ENCODE peak calls at places on chromosomes 16 and 17, in eight cellular contexts. One of them, this sample, is unnamed.
A peak's percentile ranks its signal among the peaks of the same experiment; 100 is the strongest.

GRCh38 chr16:79607587-79607986 is 7.0 kb upstream of the MAF start:
- DNase-seq in fibroblast of lung: peak; percentile 76
- DNase-seq in stimulated activated CD4-positive, alpha-beta T cell treated with anti-CD3 and anti-CD28 coated beads, TNF-alpha, amount 100 ng/mL, for 24 hours: no peak
- DNase-seq in activated gamma-delta T cell treated with Interleukin-2 at 50 U/mL for 16 hours: no peak
- DNase-seq in Panc1: no peak
- DNase-seq in prostate gland: no peak
- DNase-seq in activated T-cell treated with anti-CD3 and anti-CD28 coated beads, Interleukin-2, amount 50 U/mL, for 1 hour: no peak
- DNase-seq in substantia nigra: no peak
- DNase-seq in this sample: no peak

GRCh38 chr16:71421911-71422310 is 19.9 kb downstream of the TLE7 start:
- DNase-seq in fibroblast of lung: no peak
- DNase-seq in stimulated activated CD4-positive, alpha-beta T cell treated with anti-CD3 and anti-CD28 coated beads, TNF-alpha, amount 100 ng/mL, for 24 hours: no peak
- DNase-seq in activated gamma-delta T cell treated with Interleukin-2 at 50 U/mL for 16 hours: no peak
- DNase-seq in Panc1: no peak
- DNase-seq in prostate gland: no peak
- DNase-seq in activated T-cell treated with anti-CD3 and anti-CD28 coated beads, Interleukin-2, amount 50 U/mL, for 1 hour: no peak
- DNase-seq in substantia nigra: no peak
- DNase-seq in this sample: peak; percentile 55

GRCh38 chr16:31501226-31501965 is 6.8 kb downstream of the RUSF1 start:
- DNase-seq in fibroblast of lung: no peak
- DNase-seq in stimulated activated CD4-positive, alpha-beta T cell treated with anti-CD3 and anti-CD28 coated beads, TNF-alpha, amount 100 ng/mL, for 24 hours: no peak
- DNase-seq in activated gamma-delta T cell treated with Interleukin-2 at 50 U/mL for 16 hours: no peak
- DNase-seq in Panc1: no peak
- DNase-seq in prostate gland: no peak
- DNase-seq in activated T-cell treated with anti-CD3 and anti-CD28 coated beads, Interleukin-2, amount 50 U/mL, for 1 hour: no peak
- DNase-seq in substantia nigra: no peak
- DNase-seq in this sample: no peak

GRCh38 chr17:48840441-48840840 is 9.6 kb downstream of the CALCOCO2 start:
- DNase-seq in fibroblast of lung: no peak
- DNase-seq in stimulated activated CD4-positive, alpha-beta T cell treated with anti-CD3 and anti-CD28 coated beads, TNF-alpha, amount 100 ng/mL, for 24 hours: no peak
- DNase-seq in activated gamma-delta T cell treated with Interleukin-2 at 50 U/mL for 16 hours: no peak
- DNase-seq in Panc1: no peak
- DNase-seq in prostate gland: no peak
- DNase-seq in activated T-cell treated with anti-CD3 and anti-CD28 coated beads, Interleukin-2, amount 50 U/mL, for 1 hour: no peak
- DNase-seq in substantia nigra: no peak
- DNase-seq in this sample: no peak

GRCh38 chr17:72567774-72568173 is 447.0 kb downstream of the SOX9 start:
- DNase-seq in fibroblast of lung: no peak
- DNase-seq in stimulated activated CD4-positive, alpha-beta T cell treated with anti-CD3 and anti-CD28 coated beads, TNF-alpha, amount 100 ng/mL, for 24 hours: no peak
- DNase-seq in activated gamma-delta T cell treated with Interleukin-2 at 50 U/mL for 16 hours: no peak
- DNase-seq in Panc1: no peak
- DNase-seq in prostate gland: no peak
- DNase-seq in activated T-cell treated with anti-CD3 and anti-CD28 coated beads, Interleukin-2, amount 50 U/mL, for 1 hour: no peak
- DNase-seq in substantia nigra: no peak
- DNase-seq in this sample: no peak

GRCh38 chr16:4111748-4112696 is 4.2 kb downstream of the ADCY9 start:
- DNase-seq in fibroblast of lung: no peak
- DNase-seq in stimulated activated CD4-positive, alpha-beta T cell treated with anti-CD3 and anti-CD28 coated beads, TNF-alpha, amount 100 ng/mL, for 24 hours: no peak
- DNase-seq in activated gamma-delta T cell treated with Interleukin-2 at 50 U/mL for 16 hours: no peak
- DNase-seq in Panc1: no peak
- DNase-seq in prostate gland: no peak
- DNase-seq in activated T-cell treated with anti-CD3 and anti-CD28 coated beads, Interleukin-2, amount 50 U/mL, for 1 hour: no peak
- DNase-seq in substantia nigra: no peak
- DNase-seq in this sample: no peak

GRCh38 chr17:78294776-78295175 is 63.3 kb downstream of the TMEM235 start:
- DNase-seq in fibroblast of lung: peak; percentile 21
- DNase-seq in stimulated activated CD4-positive, alpha-beta T cell treated with anti-CD3 and anti-CD28 coated beads, TNF-alpha, amount 100 ng/mL, for 24 hours: no peak
- DNase-seq in activated gamma-delta T cell treated with Interleukin-2 at 50 U/mL for 16 hours: no peak
- DNase-seq in Panc1: no peak
- DNase-seq in prostate gland: no peak
- DNase-seq in activated T-cell treated with anti-CD3 and anti-CD28 coated beads, Interleukin-2, amount 50 U/mL, for 1 hour: no peak
- DNase-seq in substantia nigra: no peak
- DNase-seq in this sample: no peak

GRCh38 chr17:70074991-70075390 is at the start of gene KCNJ16:
- DNase-seq in fibroblast of lung: no peak
- DNase-seq in stimulated activated CD4-positive, alpha-beta T cell treated with anti-CD3 and anti-CD28 coated beads, TNF-alpha, amount 100 ng/mL, for 24 hours: no peak
- DNase-seq in activated gamma-delta T cell treated with Interleukin-2 at 50 U/mL for 16 hours: no peak
- DNase-seq in Panc1: no peak
- DNase-seq in prostate gland: no peak
- DNase-seq in activated T-cell treated with anti-CD3 and anti-CD28 coated beads, Interleukin-2, amount 50 U/mL, for 1 hour: no peak
- DNase-seq in substantia nigra: no peak
- DNase-seq in this sample: peak; percentile 75

GRCh38 chr16:83027973-83028372 is 401.2 kb downstream of the CDH13 start:
- DNase-seq in fibroblast of lung: no peak
- DNase-seq in stimulated activated CD4-positive, alpha-beta T cell treated with anti-CD3 and anti-CD28 coated beads, TNF-alpha, amount 100 ng/mL, for 24 hours: no peak
- DNase-seq in activated gamma-delta T cell treated with Interleukin-2 at 50 U/mL for 16 hours: no peak
- DNase-seq in Panc1: no peak
- DNase-seq in prostate gland: no peak
- DNase-seq in activated T-cell treated with anti-CD3 and anti-CD28 coated beads, Interleukin-2, amount 50 U/mL, for 1 hour: no peak
- DNase-seq in substantia nigra: no peak
- DNase-seq in this sample: no peak

GRCh38 chr16:19542138-19542821 is 13.2 kb upstream of the VPS35L start:
- DNase-seq in fibroblast of lung: no peak
- DNase-seq in stimulated activated CD4-positive, alpha-beta T cell treated with anti-CD3 and anti-CD28 coated beads, TNF-alpha, amount 100 ng/mL, for 24 hours: no peak
- DNase-seq in activated gamma-delta T cell treated with Interleukin-2 at 50 U/mL for 16 hours: no peak
- DNase-seq in Panc1: no peak
- DNase-seq in prostate gland: no peak
- DNase-seq in activated T-cell treated with anti-CD3 and anti-CD28 coated beads, Interleukin-2, amount 50 U/mL, for 1 hour: no peak
- DNase-seq in substantia nigra: no peak
- DNase-seq in this sample: no peak

GRCh38 chr16:11141409-11142260 is 114.4 kb downstream of the SOCS1 start:
- DNase-seq in fibroblast of lung: no peak
- DNase-seq in stimulated activated CD4-positive, alpha-beta T cell treated with anti-CD3 and anti-CD28 coated beads, TNF-alpha, amount 100 ng/mL, for 24 hours: no peak
- DNase-seq in activated gamma-delta T cell treated with Interleukin-2 at 50 U/mL for 16 hours: no peak
- DNase-seq in Panc1: no peak
- DNase-seq in prostate gland: no peak
- DNase-seq in activated T-cell treated with anti-CD3 and anti-CD28 coated beads, Interleukin-2, amount 50 U/mL, for 1 hour: no peak
- DNase-seq in substantia nigra: no peak
- DNase-seq in this sample: no peak

GRCh38 chr16:70395345-70395901 is 43.5 kb downstream of the ST3GAL2 start:
- DNase-seq in fibroblast of lung: peak; percentile 42
- DNase-seq in stimulated activated CD4-positive, alpha-beta T cell treated with anti-CD3 and anti-CD28 coated beads, TNF-alpha, amount 100 ng/mL, for 24 hours: peak; percentile 44
- DNase-seq in activated gamma-delta T cell treated with Interleukin-2 at 50 U/mL for 16 hours: peak; percentile 51
- DNase-seq in Panc1: no peak
- DNase-seq in prostate gland: peak; percentile 19
- DNase-seq in activated T-cell treated with anti-CD3 and anti-CD28 coated beads, Interleukin-2, amount 50 U/mL, for 1 hour: peak; percentile 65
- DNase-seq in substantia nigra: peak; percentile 40
- DNase-seq in this sample: peak; percentile 92

GRCh38 chr17:80025140-80025539 is 10.5 kb downstream of the TBC1D16 start:
- DNase-seq in fibroblast of lung: no peak
- DNase-seq in stimulated activated CD4-positive, alpha-beta T cell treated with anti-CD3 and anti-CD28 coated beads, TNF-alpha, amount 100 ng/mL, for 24 hours: no peak
- DNase-seq in activated gamma-delta T cell treated with Interleukin-2 at 50 U/mL for 16 hours: no peak
- DNase-seq in Panc1: no peak
- DNase-seq in prostate gland: peak; percentile 62
- DNase-seq in activated T-cell treated with anti-CD3 and anti-CD28 coated beads, Interleukin-2, amount 50 U/mL, for 1 hour: no peak
- DNase-seq in substantia nigra: no peak
- DNase-seq in this sample: no peak

GRCh38 chr17:65583921-65584603 is 22.6 kb upstream of the AXIN2 start:
- DNase-seq in fibroblast of lung: no peak
- DNase-seq in stimulated activated CD4-positive, alpha-beta T cell treated with anti-CD3 and anti-CD28 coated beads, TNF-alpha, amount 100 ng/mL, for 24 hours: no peak
- DNase-seq in activated gamma-delta T cell treated with Interleukin-2 at 50 U/mL for 16 hours: no peak
- DNase-seq in Panc1: no peak
- DNase-seq in prostate gland: no peak
- DNase-seq in activated T-cell treated with anti-CD3 and anti-CD28 coated beads, Interleukin-2, amount 50 U/mL, for 1 hour: no peak
- DNase-seq in substantia nigra: peak; percentile 54
- DNase-seq in this sample: no peak